ENCODE peak calls at places on chromosome X, in seven cellular contexts. I is ascending aorta, L is pancreas, V is IMR-90, U is left ventricle myocardium inferior, D is astrocyte of the cerebellum, Y is Peyer's patch. E is an unnamed sample.

GRCh38 chrX:65528293-65528692 is 6.3 kb downstream of the LAS1L start:
- DNase-seq in I (no peak), L (no peak), V (no peak), U (no peak), D (no peak), Y (no peak), E (no peak)

GRCh38 chrX:47634871-47635575 is 5.3 kb upstream of the CFP start:
- DNase-seq in I (no peak), L (no peak), V (no peak), U (no peak), D (no peak), Y (no peak), E (no peak)

GRCh38 chrX:19709812-19710518 is 177.4 kb downstream of the SH3KBP1 start:
- DNase-seq in I (no peak), L (no peak), V (peak; percentile 93), U (no peak), D (no peak), Y (no peak), E (peak; percentile 90)

GRCh38 chrX:8627796-8628195 is 104.1 kb downstream of the ANOS1 start:
- DNase-seq in I (no peak), L (no peak), V (no peak), U (no peak), D (no peak), Y (no peak), E (no peak)

GRCh38 chrX:122269243-122269781 is 914.8 kb upstream of the GRIA3 start:
- DNase-seq in I (no peak), L (no peak), V (no peak), U (no peak), D (no peak), Y (no peak), E (no peak)

GRCh38 chrX:44244008-44244407 is 99.5 kb downstream of the EFHC2 start:
- DNase-seq in I (no peak), L (no peak), V (peak; percentile 29), U (no peak), D (peak; percentile 22), Y (no peak), E (no peak)

GRCh38 chrX:150649096-150649870 is 43.9 kb upstream of the MTMR1 start:
- DNase-seq in I (peak; percentile 8), L (no peak), V (peak; percentile 57), U (no peak), D (no peak), Y (peak; percentile 47), E (no peak)

GRCh38 chrX:69133561-69134542 is 31.4 kb downstream of the PJA1 start:
- DNase-seq in I (no peak), L (no peak), V (peak; percentile 69), U (no peak), D (peak; percentile 52), Y (no peak), E (no peak)

DNA sequence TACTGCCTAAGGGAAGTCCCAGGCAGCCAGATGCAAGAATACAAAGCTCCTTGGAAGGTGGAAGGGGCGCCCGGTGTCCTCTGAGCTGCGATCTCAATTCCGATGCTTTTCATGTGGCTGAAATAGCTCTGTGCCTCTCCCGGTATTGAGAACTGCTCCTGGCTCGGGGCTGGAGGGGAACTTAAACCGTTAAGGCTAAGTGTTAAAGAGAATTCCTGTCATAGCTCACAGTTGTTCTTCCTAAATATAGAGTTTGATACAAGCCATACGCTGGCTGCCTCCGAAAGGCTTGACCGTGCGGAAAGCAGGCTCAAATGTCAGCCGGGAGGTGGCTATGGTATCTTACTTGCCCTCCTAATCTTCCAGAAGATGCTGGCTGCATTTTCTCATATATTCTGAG is at the start of gene SMPX:
- DNase-seq in I (no peak), L (no peak), V (no peak), U (peak; percentile 25), D (no peak), Y (no peak), E (no peak)
- H3K4me3 ChIP-seq in I (peak within 1 kb of the TSS; percentile 50), L (no peak within 1 kb of the TSS), V (no peak within 1 kb of the TSS), U (peak within 1 kb of the TSS; percentile 63), D (no peak within 1 kb of the TSS), Y (no peak within 1 kb of the TSS), E (no peak within 1 kb of the TSS)

DNA sequence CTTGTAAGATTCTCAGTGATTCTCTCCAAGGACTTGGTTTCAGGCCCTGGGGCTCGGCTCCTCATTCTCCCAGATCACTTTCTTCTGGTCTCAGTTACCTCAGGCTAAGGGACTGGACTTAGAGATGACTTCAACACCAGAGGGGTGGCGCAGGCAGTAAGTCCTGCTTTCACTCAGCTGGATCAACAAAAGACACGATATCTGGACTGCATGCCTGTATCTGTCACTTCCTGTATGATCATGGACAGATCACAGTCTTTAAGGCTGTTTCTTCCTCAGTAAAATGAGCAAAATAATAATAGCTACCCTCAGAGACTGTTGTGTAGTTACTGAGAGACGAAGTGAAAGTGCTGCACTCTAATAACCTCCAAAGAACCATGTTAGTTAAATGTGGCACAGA is 19.5 kb upstream of the CXCR3 start:
- DNase-seq in I (no peak), L (no peak), V (peak; percentile 70), U (no peak), D (no peak), Y (no peak), E (no peak)
- H3K4me3 ChIP-seq in I (no peak overlapping the region), L (no peak overlapping the region), V (peak overlapping the region; percentile 7), U (no peak overlapping the region), D (no peak overlapping the region), Y (no peak overlapping the region), E (no peak overlapping the region)

GRCh38 chrX:120302434-120302833 is 8.8 kb downstream of the TMEM255A start:
- DNase-seq in I (peak; percentile 19), L (no peak), V (no peak), U (no peak), D (no peak), Y (peak; percentile 80), E (no peak)
- H3K4me3 ChIP-seq in I (no peak overlapping the region), L (no peak overlapping the region), V (no peak overlapping the region), U (no peak overlapping the region), D (no peak overlapping the region), Y (no peak overlapping the region), E (no peak overlapping the region)

DNA sequence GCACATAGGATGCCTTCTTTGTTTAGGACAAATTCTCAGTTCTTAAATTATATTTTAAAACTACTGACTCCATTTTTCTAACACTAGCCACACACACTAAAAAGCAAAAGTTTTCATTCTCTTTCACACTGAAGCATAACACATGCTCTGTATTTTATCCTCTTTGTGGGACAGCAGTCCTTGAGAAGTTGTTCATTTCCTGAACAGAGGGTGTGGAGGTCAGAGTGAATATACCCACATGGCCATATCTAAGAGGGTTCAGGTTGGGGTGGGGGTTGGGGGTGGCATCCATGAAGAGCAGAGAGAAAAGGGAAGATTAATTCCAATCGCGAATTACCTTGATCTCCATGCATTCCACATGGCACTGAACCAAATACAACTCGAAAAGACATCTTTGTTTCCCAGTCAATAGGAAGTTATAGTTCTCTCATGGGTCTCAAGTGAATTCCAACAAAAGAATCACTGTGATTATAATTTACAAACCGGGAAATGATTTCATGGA is 26.8 kb upstream of the AMELX start:
- DNase-seq in I (no peak), L (no peak), V (no peak), U (no peak), D (no peak), Y (no peak), E (no peak)
- H3K4me3 ChIP-seq in I (peak overlapping the region; percentile 44), L (no peak overlapping the region), V (no peak overlapping the region), U (peak overlapping the region; percentile 17), D (no peak overlapping the region), Y (no peak overlapping the region), E (no peak overlapping the region)

DNA sequence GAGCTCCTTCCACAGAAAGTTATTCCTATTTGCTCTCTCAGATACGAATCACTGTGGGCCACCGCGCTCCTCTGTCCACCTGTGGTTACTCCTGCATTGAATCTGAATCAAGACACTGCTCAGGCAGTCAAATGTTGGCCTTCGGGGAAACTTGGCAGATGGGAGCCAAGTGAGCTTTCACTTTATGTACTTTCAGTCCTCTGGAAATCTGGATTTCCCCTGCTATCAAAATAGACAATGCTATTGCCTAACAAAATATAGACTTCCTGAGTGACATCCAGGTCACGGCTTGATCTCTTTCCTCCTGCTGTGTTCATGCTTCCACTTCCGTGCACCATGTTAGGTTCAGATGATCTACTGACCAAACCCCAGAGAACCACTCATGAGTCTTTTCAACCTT is 43.8 kb downstream of the FHL1 start:
- DNase-seq in I (no peak), L (no peak), V (no peak), U (no peak), D (no peak), Y (no peak), E (no peak)
- H3K4me3 ChIP-seq in I (no peak overlapping the region), L (no peak overlapping the region), V (no peak overlapping the region), U (no peak overlapping the region), D (no peak overlapping the region), Y (no peak overlapping the region), E (no peak overlapping the region)

GRCh38 chrX:3960952-3961351 is 247.5 kb upstream of the PRKX start:
- DNase-seq in I (no peak), L (no peak), V (no peak), U (no peak), D (no peak), Y (no peak), E (no peak)
- H3K4me3 ChIP-seq in I (no peak overlapping the region), L (no peak overlapping the region), V (no peak overlapping the region), U (no peak overlapping the region), D (no peak overlapping the region), Y (no peak overlapping the region), E (no peak overlapping the region)

GRCh38 chrX:14497184-14497666 is 32.1 kb upstream of the GLRA2 start:
- DNase-seq in I (no peak), L (no peak), V (peak; percentile 4), U (no peak), D (no peak), Y (no peak), E (no peak)
- H3K4me3 ChIP-seq in I (peak overlapping the region; percentile 54), L (no peak overlapping the region), V (peak overlapping the region; percentile 51), U (peak overlapping the region; percentile 50), D (no peak overlapping the region), Y (peak overlapping the region; percentile 10), E (peak overlapping the region; percentile 21)

DNA sequence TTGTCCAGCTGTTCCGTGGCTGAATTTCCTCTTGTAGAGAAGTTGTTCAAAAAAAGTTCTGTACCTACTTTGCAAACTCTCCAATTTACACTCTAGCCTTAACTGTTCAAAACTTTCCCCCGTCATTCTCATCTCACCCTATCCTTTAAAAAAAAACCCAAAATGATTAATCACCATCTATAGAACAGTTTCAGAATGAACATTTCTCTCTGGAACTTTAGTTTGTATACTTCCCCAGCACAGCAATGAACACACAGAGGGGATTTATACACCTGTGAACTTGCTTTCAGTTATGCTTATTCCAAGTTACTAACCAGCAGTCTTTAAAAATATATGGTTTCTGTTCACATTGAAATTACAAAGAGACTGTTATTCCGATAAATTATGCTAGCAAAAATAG is 1.2 kb downstream of the GEMIN8 start:
- DNase-seq in I (no peak), L (no peak), V (no peak), U (no peak), D (no peak), Y (no peak), E (no peak)
- H3K4me3 ChIP-seq in I (peak overlapping the region; percentile 88), L (peak overlapping the region; percentile 59), V (no peak overlapping the region), U (peak overlapping the region; percentile 79), D (no peak overlapping the region), Y (no peak overlapping the region), E (peak overlapping the region; percentile 56)

E was measured in skeletal muscle cell.